ENCODE peak calls at places on chromosomes 16 and 17, in five cellular contexts. Y, Z, D, G and M are unnamed samples.

GRCh38 chr17:77810536-77810935 is 148.0 kb upstream of the TNRC6C start:
- DNase-seq in Z (no peak), G (peak; percentile 35), Y (no peak), D (no peak), M (no peak)

GRCh38 chr16:78704421-78704820 is 605.0 kb downstream of the WWOX start:
- DNase-seq in Z (no peak), D (no peak), G (peak; percentile 67), Y (no peak), M (no peak)

GRCh38 chr17:81621494-81622230 is 15.2 kb downstream of the NPLOC4 start:
- DNase-seq in D (peak; percentile 13), G (no peak), Y (no peak), Z (no peak), M (no peak)

GRCh38 chr17:46818319-46818928 is at the start of gene WNT3:
- DNase-seq in D (no peak), G (peak; percentile 26), Z (peak; percentile 38), Y (peak; percentile 29), M (no peak)

GRCh38 chr16:87447323-87447722 is 45.5 kb downstream of the ZCCHC14 start:
- DNase-seq in Z (no peak), Y (no peak), D (no peak), G (no peak), M (no peak)

GRCh38 chr16:64292953-64293352 is 828.9 kb downstream of the CDH11 start:
- DNase-seq in Z (no peak), D (no peak), G (no peak), Y (no peak), M (no peak)

GRCh38 chr17:2694381-2695242 is 17.0 kb downstream of the CLUH start:
- DNase-seq in D (no peak), Z (no peak), G (no peak), Y (no peak), M (no peak)

GRCh38 chr17:79565606-79566250 is 45.1 kb downstream of the RBFOX3 start:
- DNase-seq in Z (no peak), D (no peak), G (no peak), Y (no peak), M (no peak)

GRCh38 chr16:84806256-84806889 is 13.4 kb upstream of the CRISPLD2 start:
- DNase-seq in D (no peak), G (peak; percentile 49), Z (no peak), Y (no peak), M (peak; percentile 64)

GRCh38 chr17:59388070-59388556 is 56.7 kb downstream of the YPEL2 start:
- DNase-seq in G (no peak), Z (no peak), D (no peak), Y (no peak), M (no peak)

GRCh38 chr17:7466644-7467341 is 12.6 kb downstream of the ZBTB4 start:
- DNase-seq in D (peak; percentile 46), Y (no peak), Z (no peak), G (no peak), M (no peak)

GRCh38 chr17:4980644-4981216 is 6.7 kb downstream of the CAMTA2 start:
- DNase-seq in Z (no peak), D (no peak), Y (peak; percentile 42), G (peak; percentile 82), M (no peak)

GRCh38 chr16:30368122-30368791 is 2.0 kb downstream of the TBC1D10B start:
- DNase-seq in Y (no peak), D (no peak), G (no peak), Z (no peak), M (no peak)

GRCh38 chr16:86575754-86576557 is 2.4 kb upstream of the FOXL1 start:
- DNase-seq in G (peak; percentile 93), D (no peak), Y (peak; percentile 32), Z (peak; percentile 44), M (no peak)

GRCh38 chr16:66387817-66388332 is 21.4 kb downstream of the CDH5 start:
- DNase-seq in D (no peak), G (no peak), Y (no peak), Z (no peak), M (no peak)

GRCh38 chr17:49456172-49456965 is 38.7 kb upstream of the NGFR start:
- DNase-seq in Y (no peak), Z (no peak), G (peak; percentile 34), D (no peak), M (no peak)

GRCh38 chr16:57993452-57993851 is 7.0 kb downstream of the ZNF319 start:
- DNase-seq in G (no peak), D (no peak), Z (no peak), Y (no peak), M (no peak)

GRCh38 chr17:60165976-60166375 is 16.2 kb downstream of the CA4 start:
- DNase-seq in Z (no peak), Y (peak; percentile 10), G (no peak), D (no peak), M (no peak)

GRCh38 chr17:78200451-78200850 is 13.3 kb downstream of the AFMID start:
- DNase-seq in D (no peak), G (no peak), Y (no peak), Z (no peak), M (no peak)

GRCh38 chr16:56013962-56014552 is 138.9 kb upstream of the CES5A start:
- DNase-seq in Z (peak; percentile 56), Y (peak; percentile 7), D (no peak), G (peak; percentile 50), M (no peak)

GRCh38 chr17:8785547-8786412 is 13.4 kb downstream of the MFSD6L start:
- DNase-seq in D (peak; percentile 43), Y (peak; percentile 19), Z (peak; percentile 74), G (peak; percentile 82), M (peak; percentile 25)

GRCh38 chr17:35345926-35346771 is 27.3 kb downstream of the SLFN11 start:
- DNase-seq in D (no peak), Y (peak; percentile 26), G (peak; percentile 36), Z (no peak), M (no peak)

GRCh38 chr16:87849419-87850008 is 19.8 kb downstream of the SLC7A5 start:
- DNase-seq in Y (no peak), D (no peak), G (no peak), Z (no peak), M (no peak)

GRCh38 chr17:1509255-1509943 is 7.0 kb downstream of the INPP5K start:
- DNase-seq in Y (no peak), D (no peak), Z (no peak), G (no peak), M (no peak)

GRCh38 chr16:54140788-54141136 is 145.8 kb downstream of the IRX3 start:
- DNase-seq in D (no peak), Y (no peak), G (no peak), Z (no peak), M (no peak)

GRCh38 chr16:9344508-9344907 is 253.1 kb downstream of the HAPSTR1 start:
- DNase-seq in D (no peak), Y (no peak), Z (no peak), G (no peak), M (no peak)

GRCh38 chr17:50129303-50129945 is 536 bp downstream of the SAMD14 start:
- DNase-seq in D (no peak), G (peak; percentile 89), Y (no peak), Z (no peak), M (no peak)

GRCh38 chr16:30953511-30954124 is 3.9 kb upstream of the SETD1A start:
- DNase-seq in G (peak; percentile 88), Z (peak; percentile 58), Y (peak; percentile 38), D (peak; percentile 60), M (no peak)

GRCh38 chr17:76735006-76735405 is 2.1 kb downstream of the SRSF2 start:
- DNase-seq in Z (no peak), G (no peak), D (no peak), Y (no peak), M (no peak)

GRCh38 chr16:88393034-88393433 is 10.3 kb downstream of the ZNF469 start:
- DNase-seq in D (peak; percentile 27), Z (no peak), G (no peak), Y (no peak), M (no peak)

GRCh38 chr17:29225388-29225787 is 21.3 kb upstream of the CRYBA1 start:
- DNase-seq in G (no peak), Y (no peak), D (no peak), Z (no peak), M (no peak)